ENCODE peak calls at places on chromosomes 6 and 20, in six cellular contexts. K, F, H, U, D and W are unnamed samples.

GRCh38 chr6:25312703-25313102 is 33.5 kb downstream of the CARMIL1 start:
- DNase-seq in K (no peak), F (no peak), H (no peak), U (peak; percentile 82), D (no peak), W (no peak)

GRCh38 chr6:16473908-16474791 is 235.8 kb downstream of the GMPR start:
- DNase-seq in K (no peak), F (no peak), H (no peak), U (no peak), D (no peak), W (no peak)

GRCh38 chr6:35385457-35386202 is 43.3 kb downstream of the PPARD start:
- DNase-seq in K (no peak), F (peak; percentile 42), H (peak; percentile 19), U (no peak), D (no peak), W (peak; percentile 72)

GRCh38 chr20:36606171-36607116 is 865 bp downstream of the RAB5IF start:
- DNase-seq in K (peak; percentile 58), F (no peak), H (no peak), U (peak; percentile 32), D (no peak), W (no peak)

GRCh38 chr6:82144007-82144851 is 103.3 kb downstream of the IBTK start:
- DNase-seq in K (no peak), F (peak; percentile 14), H (no peak), U (peak; percentile 89), D (peak; percentile 74), W (peak; percentile 74)

GRCh38 chr20:16381444-16381843 is 191.8 kb downstream of the KIF16B start:
- DNase-seq in K (no peak), F (no peak), H (no peak), U (no peak), D (no peak), W (no peak)

GRCh38 chr6:36139991-36140710 is 9.8 kb downstream of the MAPK13 start:
- DNase-seq in K (peak; percentile 22), F (no peak), H (no peak), U (no peak), D (no peak), W (no peak)

GRCh38 chr20:46135856-46136633 is 17.9 kb downstream of the CD40 start:
- DNase-seq in K (peak; percentile 21), F (no peak), H (no peak), U (no peak), D (no peak), W (no peak)

GRCh38 chr6:31888281-31889258 is 8.9 kb downstream of the EHMT2 start:
- DNase-seq in K (peak; percentile 86), F (no peak), H (peak; percentile 33), U (peak; percentile 40), D (no peak), W (no peak)

GRCh38 chr20:9508696-9509178 is 5.7 kb upstream of the LAMP5 start:
- DNase-seq in K (peak; percentile 66), F (no peak), H (no peak), U (no peak), D (no peak), W (no peak)

GRCh38 chr6:81793811-81794210 is 41.3 kb upstream of the TENT5A start:
- DNase-seq in K (no peak), F (no peak), H (no peak), U (no peak), D (no peak), W (no peak)

GRCh38 chr6:7933794-7934193 is 23.2 kb upstream of the TXNDC5 start:
- DNase-seq in K (no peak), F (no peak), H (no peak), U (no peak), D (no peak), W (no peak)

GRCh38 chr6:17093692-17094091 is 8.2 kb upstream of the STMND1 start:
- DNase-seq in K (peak; percentile 72), F (no peak), H (no peak), U (peak; percentile 62), D (no peak), W (no peak)

GRCh38 chr20:58890454-58891075 is 38.0 kb downstream of the GNAS start:
- DNase-seq in K (peak; percentile 83), F (peak; percentile 86), H (peak; percentile 81), U (peak; percentile 71), D (peak; percentile 89), W (peak; percentile 47)

GRCh38 chr6:160258346-160259142 is at the start of gene SLC22A2:
- DNase-seq in K (no peak), F (no peak), H (no peak), U (no peak), D (no peak), W (no peak)

GRCh38 chr6:35401514-35401913 is 50.6 kb upstream of the FANCE start:
- DNase-seq in K (no peak), F (no peak), H (no peak), U (peak; percentile 94), D (no peak), W (no peak)

GRCh38 chr6:139423970-139424667 is 49.7 kb upstream of the CITED2 start:
- DNase-seq in K (no peak), F (no peak), H (no peak), U (no peak), D (no peak), W (no peak)

GRCh38 chr6:29146154-29146553 is 24.6 kb upstream of the OR2J2 start:
- DNase-seq in K (no peak), F (no peak), H (no peak), U (peak; percentile 4), D (no peak), W (no peak)

GRCh38 chr20:9454781-9455180 is 59.6 kb upstream of the LAMP5 start:
- DNase-seq in K (no peak), F (no peak), H (no peak), U (no peak), D (no peak), W (no peak)

GRCh38 chr20:50003253-50003656 is 20.5 kb downstream of the SNAI1 start:
- DNase-seq in K (no peak), F (no peak), H (no peak), U (no peak), D (no peak), W (no peak)

GRCh38 chr6:86010915-86011786 is 368.5 kb upstream of the SYNCRIP start:
- DNase-seq in K (no peak), F (no peak), H (no peak), U (no peak), D (no peak), W (no peak)

GRCh38 chr6:157089258-157089657 is 234.1 kb downstream of the TMEM242 start:
- DNase-seq in K (peak; percentile 97), F (no peak), H (no peak), U (no peak), D (no peak), W (peak; percentile 60)

DNA sequence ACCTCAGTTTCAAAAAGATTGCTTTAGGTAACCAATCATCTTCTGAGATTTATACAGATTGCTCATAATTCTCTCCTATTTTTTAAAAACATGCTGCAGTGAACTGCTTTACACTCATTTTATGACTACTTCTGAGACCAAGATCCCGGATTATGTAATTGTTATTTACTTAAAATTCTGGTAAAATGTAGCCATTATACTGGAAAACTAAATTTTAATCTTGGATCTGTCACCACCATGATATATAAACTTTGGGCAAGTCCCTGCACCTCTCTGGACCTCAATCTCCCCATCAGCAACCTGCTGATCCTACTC is 477 bp upstream of the PROCR start:
- DNase-seq in K (no peak), F (no peak), H (no peak), U (no peak), D (no peak), W (no peak)
- H3K4me3 ChIP-seq in K (peak overlapping the region; percentile 59), F (peak overlapping the region; percentile 37), H (peak overlapping the region; percentile 65), U (peak overlapping the region; percentile 72), D (peak overlapping the region; percentile 58), W (peak overlapping the region; percentile 38)

GRCh38 chr6:3943373-3943772 is 94.2 kb downstream of the FAM50B start:
- DNase-seq in K (no peak), F (peak; percentile 53), H (peak; percentile 69), U (no peak), D (no peak), W (no peak)
- TF ChIP-seq CTCF in K (no peak), F (no peak), H (no peak), U (no peak), D (no peak), W (no peak)

GRCh38 chr6:45555981-45556771 is 178.4 kb upstream of the SUPT3H start:
- DNase-seq in K (no peak), F (peak; percentile 20), H (peak; percentile 18), U (peak; percentile 36), D (no peak), W (no peak)

GRCh38 chr6:45558858-45559257 is 181.1 kb upstream of the SUPT3H start:
- DNase-seq in K (no peak), F (no peak), H (no peak), U (no peak), D (no peak), W (no peak)

GRCh38 chr6:45554596-45554995 is 176.9 kb upstream of the SUPT3H start:
- DNase-seq in K (no peak), F (no peak), H (no peak), U (peak; percentile 8), D (no peak), W (no peak)

GRCh38 chr6:45557454-45557853 is 179.7 kb upstream of the SUPT3H start:
- DNase-seq in K (no peak), F (no peak), H (no peak), U (no peak), D (no peak), W (no peak)

GRCh38 chr6:45556828-45557227 is 179.1 kb upstream of the SUPT3H start:
- DNase-seq in K (no peak), F (no peak), H (no peak), U (no peak), D (no peak), W (no peak)
- H3K4me3 ChIP-seq in K (no peak overlapping the region), F (peak overlapping the region; percentile 20), H (peak overlapping the region; percentile 47), U (no peak overlapping the region), D (no peak overlapping the region), W (no peak overlapping the region)

GRCh38 chr20:54263266-54263665 is 55.4 kb downstream of the PFDN4 start:
- DNase-seq in K (no peak), F (no peak), H (no peak), U (no peak), D (no peak), W (no peak)
- TF ChIP-seq CTCF in K (no peak), F (no peak), H (no peak), U (no peak), D (no peak), W (no peak)

GRCh38 chr20:59931511-59932312 is 1.7 kb downstream of the SYCP2 start:
- DNase-seq in K (no peak), F (no peak), H (no peak), U (no peak), D (no peak), W (no peak)

GRCh38 chr20:59935457-59936185 is 2.2 kb upstream of the SYCP2 start:
- DNase-seq in K (no peak), F (no peak), H (no peak), U (no peak), D (no peak), W (no peak)

GRCh38 chr20:59933296-59933848 is at the start of gene SYCP2:
- DNase-seq in K (peak; percentile 58), F (peak; percentile 40), H (peak; percentile 67), U (no peak), D (no peak), W (no peak)

GRCh38 chr20:59933849-59934585 is 580 bp upstream of the SYCP2 start:
- DNase-seq in K (peak; percentile 87), F (peak; percentile 74), H (peak; percentile 86), U (peak; percentile 78), D (peak; percentile 84), W (no peak)

GRCh38 chr20:59932616-59933295 is 681 bp downstream of the SYCP2 start:
- DNase-seq in K (no peak), F (no peak), H (no peak), U (no peak), D (no peak), W (no peak)
- H3K4me3 ChIP-seq in K (no peak overlapping the region), F (no peak overlapping the region), H (peak overlapping the region; percentile 86), U (no peak overlapping the region), D (peak overlapping the region; percentile 74), W (no peak overlapping the region)